ENCODE peak calls at places on chromosomes 6 and 20, in nine cellular contexts. L is stomach, Z is GM12878, K is sigmoid colon, D is breast epithelium, T is vagina, W is spleen, O is HepG2, P is upper lobe of left lung. M is an unnamed sample.

GRCh38 chr6:6517059-6517458 is 71.5 kb upstream of the LY86 start:
- DNase-seq in L (no peak), T (no peak), Z (no peak), K (no peak), P (no peak), D (no peak), O (no peak), W (no peak), M (no peak)

GRCh38 chr6:170230520-170231390 is 60.1 kb downstream of the DLL1 start:
- DNase-seq in K (no peak), W (no peak), L (no peak), Z (no peak), P (no peak), T (no peak), O (no peak), D (no peak), M (no peak)

GRCh38 chr6:136719280-136720044 is 72.8 kb downstream of the MAP3K5 start:
- DNase-seq in K (no peak), Z (peak), O (no peak), D (no peak), L (no peak), W (no peak), T (no peak), P (no peak), M (no peak)

GRCh38 chr20:33668087-33668790 is 1.5 kb downstream of the ACTL10 start:
- DNase-seq in W (peak), Z (no peak), P (peak), K (peak), L (peak), T (no peak), D (peak), O (no peak), M (no peak)

GRCh38 chr6:46691052-46691451 is 3.4 kb downstream of the TDRD6 start:
- DNase-seq in O (no peak), W (no peak), T (no peak), P (no peak), D (no peak), L (no peak), K (no peak), Z (no peak), M (no peak)

GRCh38 chr20:63095718-63096654 is 89.2 kb upstream of the BHLHE23 start:
- DNase-seq in L (peak), D (peak), Z (no peak), K (peak), O (no peak), T (no peak), P (peak), W (peak), M (peak)

GRCh38 chr6:68876792-68877493 is 241.9 kb downstream of the ADGRB3 start:
- DNase-seq in K (no peak), L (no peak), W (no peak), Z (no peak), P (no peak), O (peak), T (no peak), D (no peak), M (no peak)

GRCh38 chr6:126753616-126754015 is 364.9 kb upstream of the RSPO3 start:
- DNase-seq in D (no peak), T (no peak), W (no peak), O (no peak), Z (no peak), K (no peak), P (no peak), L (no peak), M (no peak)

GRCh38 chr6:52304917-52305316 is 20.4 kb upstream of the MCM3 start:
- DNase-seq in K (no peak), Z (no peak), T (no peak), O (no peak), D (no peak), P (no peak), W (no peak), L (no peak), M (no peak)

GRCh38 chr6:22966711-22967110 is 397.3 kb downstream of the HDGFL1 start:
- DNase-seq in Z (no peak), D (no peak), W (no peak), P (no peak), L (no peak), T (no peak), O (no peak), K (no peak), M (no peak)

GRCh38 chr6:139595183-139595582 is 220.7 kb upstream of the CITED2 start:
- DNase-seq in P (no peak), Z (no peak), L (no peak), K (no peak), D (no peak), W (no peak), T (no peak), O (no peak), M (no peak)

GRCh38 chr6:13308332-13308731 is 20.0 kb downstream of the TBC1D7 start:
- DNase-seq in T (no peak), O (no peak), P (no peak), D (no peak), K (no peak), W (no peak), Z (no peak), L (no peak), M (no peak)

GRCh38 chr20:51287628-51288413 is 254.7 kb downstream of the NFATC2 start:
- DNase-seq in D (no peak), P (no peak), L (no peak), Z (no peak), K (no peak), W (no peak), O (no peak), T (no peak), M (no peak)

GRCh38 chr20:40945754-40946451 is 82.7 kb upstream of the TOP1 start:
- DNase-seq in T (no peak), D (no peak), Z (no peak), L (peak), O (peak), K (peak), P (peak), W (peak), M (peak)

GRCh38 chr6:93035756-93036155 is 383.6 kb downstream of the EPHA7 start:
- DNase-seq in Z (no peak), L (no peak), W (no peak), T (no peak), K (no peak), P (no peak), D (no peak), O (no peak), M (no peak)

GRCh38 chr6:88223298-88223697 is 57.2 kb upstream of the CNR1 start:
- DNase-seq in P (no peak), T (no peak), Z (no peak), K (no peak), D (no peak), W (no peak), O (no peak), L (no peak), M (no peak)

GRCh38 chr20:58752565-58752964 is 60.0 kb downstream of the NPEPL1 start:
- DNase-seq in D (no peak), K (no peak), L (peak), T (no peak), Z (no peak), W (peak), O (no peak), P (no peak), M (no peak)

GRCh38 chr6:100116409-100117194 is 122.6 kb upstream of the MCHR2 start:
- DNase-seq in O (peak), W (no peak), K (no peak), T (no peak), P (no peak), Z (no peak), D (no peak), L (no peak), M (peak)

GRCh38 chr6:138593100-138593877 is 94.0 kb upstream of the NHSL1 start:
- DNase-seq in P (peak), O (peak), K (peak), Z (peak), W (no peak), D (no peak), T (no peak), L (peak), M (peak)

GRCh38 chr20:3681931-3682820 is at the start of gene ADAM33:
- DNase-seq in O (no peak), K (peak), P (no peak), W (no peak), D (no peak), L (peak), T (no peak), Z (no peak), M (peak)

GRCh38 chr6:27825025-27825823 is 87.0 kb downstream of the OR2B2 start:
- DNase-seq in L (no peak), D (no peak), K (no peak), T (no peak), P (no peak), Z (no peak), W (no peak), O (no peak), M (no peak)

DNA sequence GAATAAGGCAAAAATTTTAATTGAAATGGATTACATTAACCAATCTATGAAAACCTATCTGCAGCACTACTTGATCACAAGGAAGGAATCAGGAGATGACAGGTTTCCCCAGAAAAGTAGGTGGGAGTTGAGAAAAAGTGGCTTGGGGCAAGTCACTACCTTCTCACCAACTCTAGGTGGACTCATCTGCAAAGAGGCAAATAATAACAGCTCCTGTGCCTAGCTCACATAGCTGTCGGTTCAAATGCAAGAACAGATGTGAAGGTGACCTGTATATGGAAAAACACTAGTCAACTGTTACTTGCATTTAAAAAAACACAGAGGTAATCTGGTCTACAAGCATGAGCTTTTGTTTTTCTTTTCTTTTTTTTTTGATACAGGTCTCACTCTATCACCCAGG is 67.2 kb downstream of the POPDC3 start:
- DNase-seq in L (no peak), Z (no peak), K (no peak), D (no peak), O (no peak), W (no peak), P (no peak), T (no peak), M (no peak)
- TF ChIP-seq CTCF in L (no peak), Z (peak), K (no peak), D (no peak), O (peak), W (no peak), P (no peak), T (no peak), M (no peak)

DNA sequence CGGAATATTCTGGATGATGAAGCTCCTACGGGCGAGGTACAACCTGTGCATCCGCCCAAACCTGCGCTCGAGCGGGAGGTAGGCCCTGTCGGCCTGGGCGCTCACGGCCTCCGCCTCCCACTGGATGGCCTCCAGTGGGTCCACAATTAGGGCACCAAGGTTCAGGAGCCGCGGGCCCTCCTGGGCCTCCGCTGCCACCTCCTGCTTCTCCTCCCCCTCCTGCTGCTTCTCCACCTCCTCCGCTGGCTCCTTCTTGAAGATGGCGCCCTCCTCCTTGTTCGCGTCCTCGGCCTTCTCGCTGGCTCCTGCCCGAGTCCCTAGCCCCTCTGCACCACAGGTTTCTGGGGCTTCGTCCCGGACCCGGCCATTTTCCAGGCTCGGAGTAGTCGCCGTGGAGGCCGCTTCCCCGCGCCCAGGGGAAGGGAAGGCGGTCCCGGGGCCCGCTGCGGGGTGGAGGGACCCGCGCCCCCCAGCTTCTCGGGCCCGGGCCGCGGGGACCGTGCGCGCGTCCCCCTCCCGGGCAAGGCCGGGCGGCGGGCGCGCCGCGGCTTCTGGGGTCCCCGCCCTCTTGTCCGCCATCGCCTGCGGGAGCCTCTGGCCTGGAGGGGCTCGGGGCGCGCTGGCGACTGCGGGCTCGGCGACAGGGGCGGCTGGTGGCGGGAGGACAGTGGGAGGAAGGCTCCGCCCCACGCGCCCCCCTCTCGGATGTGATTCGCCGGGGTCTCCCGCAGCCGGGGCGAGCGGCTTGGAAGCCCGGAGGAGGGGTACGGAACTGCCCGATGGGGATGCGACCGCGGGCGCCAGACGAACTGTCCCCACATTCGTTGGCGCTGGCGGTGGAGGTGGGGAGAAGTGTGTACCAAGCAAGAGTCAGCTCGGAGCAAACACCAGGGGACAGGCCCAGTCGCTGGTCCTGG is 17.6 kb downstream of the PLAGL2 start:
- DNase-seq in K (peak), Z (no peak), T (no peak), P (peak), D (peak), L (peak), W (peak), O (no peak), M (peak)
- TF ChIP-seq POLR2A in K (no peak), Z (peak), T (no peak), P (no peak), D (no peak), L (no peak), W (no peak), O (no peak), M (no peak)

GRCh38 chr6:33070909-33071308 is 2.5 kb downstream of the HLA-DPA1 start:
- DNase-seq in W (no peak), Z (no peak), P (no peak), K (no peak), T (no peak), O (no peak), D (no peak), L (no peak), M (no peak)

GRCh38 chr6:33071579-33071978 is 1.9 kb downstream of the HLA-DPA1 start:
- DNase-seq in P (no peak), T (no peak), K (no peak), W (no peak), D (no peak), Z (no peak), L (no peak), O (no peak), M (no peak)

GRCh38 chr6:33073431-33073871 is at the start of gene HLA-DPA1:
- DNase-seq in K (no peak), O (no peak), D (no peak), P (peak), T (no peak), L (peak), W (peak), Z (peak), M (peak)

GRCh38 chr6:33075208-33075567 is 602 bp upstream of the HLA-DPB1 start:
- DNase-seq in K (no peak), Z (peak), O (no peak), T (no peak), W (no peak), P (no peak), L (no peak), D (no peak), M (no peak)

DNA sequence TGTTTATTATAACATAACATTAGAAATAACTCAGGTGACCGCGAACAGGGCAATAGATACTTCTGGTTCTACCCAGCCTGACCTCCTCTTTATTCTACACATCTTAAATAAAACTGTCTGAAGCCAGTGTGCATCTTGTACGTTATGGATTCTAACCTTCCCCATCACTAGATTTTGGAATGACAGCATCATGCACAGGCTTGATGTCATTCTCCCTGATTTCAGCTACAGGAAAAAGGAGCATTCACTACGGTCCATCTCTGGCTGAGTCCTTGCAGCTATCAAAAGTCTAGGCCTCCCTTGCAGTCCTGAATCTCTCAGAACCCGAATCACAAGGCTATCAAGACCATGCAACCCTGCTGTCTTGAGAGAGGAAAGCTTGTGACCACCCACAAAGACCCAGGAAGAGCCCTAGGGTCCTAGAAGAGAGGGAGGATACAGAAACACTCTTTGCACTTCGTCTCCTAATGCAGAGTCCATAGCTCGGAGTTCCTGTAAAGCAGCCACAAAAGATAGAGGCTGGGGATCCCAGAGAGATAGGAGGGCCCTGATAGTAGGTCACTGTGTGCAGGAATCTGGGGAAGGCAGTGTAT is 845 bp downstream of the HLA-DPA1 start:
- DNase-seq in L (no peak), K (no peak), Z (no peak), P (no peak), D (no peak), O (no peak), W (no peak), T (no peak), M (no peak)
- TF ChIP-seq POLR2AphosphoS5 in L (no peak), K (no peak), Z (peak), P (no peak), D (no peak), O (no peak), W (no peak), T (no peak), M (no peak)

GRCh38 chr6:156809446-156810178 is 32.4 kb downstream of the ARID1B start:
- DNase-seq in W (no peak), P (no peak), L (no peak), T (no peak), Z (no peak), D (no peak), K (no peak), O (no peak), M (no peak)
- TF ChIP-seq CTCF in W (no peak), P (no peak), L (no peak), T (no peak), Z (no peak), D (no peak), K (no peak), O (no peak), M (no peak)

GRCh38 chr6:120157873-120158272 is 808.3 kb upstream of the MAN1A1 start:
- DNase-seq in L (no peak), D (no peak), T (no peak), K (no peak), O (no peak), Z (no peak), P (no peak), W (no peak), M (no peak)
- TF ChIP-seq POLR2A in L (no peak), D (no peak), T (no peak), K (no peak), O (no peak), Z (no peak), P (no peak), W (no peak), M (no peak)

GRCh38 chr6:154187714-154188113 is 148.7 kb downstream of the OPRM1 start:
- DNase-seq in Z (no peak), K (no peak), P (no peak), L (no peak), W (no peak), T (no peak), D (no peak), O (no peak), M (no peak)

DNA sequence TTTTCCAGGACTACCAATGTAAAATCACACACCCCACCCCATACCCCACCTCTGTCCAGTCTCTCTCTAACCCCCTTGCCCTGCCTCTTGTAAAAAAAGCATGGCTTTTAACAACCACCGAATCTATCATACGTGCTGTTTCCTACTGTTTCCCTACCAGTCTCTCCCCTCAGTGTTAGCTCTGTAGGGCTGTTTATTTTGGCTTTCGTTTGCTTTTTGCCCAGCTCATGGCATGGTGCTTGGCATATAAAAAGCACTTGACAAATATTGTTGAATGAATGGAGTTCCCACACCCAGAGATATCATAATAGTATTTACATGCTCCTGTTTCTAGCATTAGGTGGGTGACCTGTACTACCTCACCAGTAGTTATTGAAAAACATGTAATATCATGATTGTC is 148.2 kb downstream of the OPRM1 start:
- DNase-seq in T (no peak), O (no peak), P (no peak), L (no peak), W (no peak), Z (no peak), D (no peak), K (no peak), M (no peak)
- TF ChIP-seq POLR2AphosphoS5 in T (no peak), O (no peak), P (no peak), L (no peak), W (no peak), Z (no peak), D (no peak), K (no peak), M (no peak)

DNA sequence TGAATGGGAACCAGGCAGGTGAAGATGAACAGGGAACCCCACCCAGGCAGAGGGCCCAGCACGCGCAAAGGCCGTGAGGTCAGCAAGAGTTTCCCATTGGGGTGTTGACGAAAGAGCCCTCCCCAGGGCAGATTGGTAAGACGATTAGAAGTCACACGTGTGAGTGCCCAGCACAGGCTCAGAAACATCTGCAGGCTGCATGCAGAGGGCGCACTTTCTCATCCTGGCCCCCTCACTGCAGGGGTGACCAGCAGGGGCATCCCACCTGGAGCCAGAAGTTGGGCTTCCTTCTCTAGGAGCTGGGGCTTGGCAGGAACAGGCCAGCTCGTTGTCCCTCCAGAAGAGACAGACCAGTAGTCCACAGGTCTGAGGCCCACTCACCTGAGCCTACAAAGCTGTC is 38.4 kb downstream of the VSTM2L start:
- DNase-seq in O (peak), P (peak), L (peak), T (no peak), D (peak), Z (no peak), W (no peak), K (no peak), M (no peak)
- TF ChIP-seq CTCF in O (peak), P (no peak), L (no peak), T (no peak), D (no peak), Z (peak), W (no peak), K (no peak), M (no peak)

GRCh38 chr6:31897612-31898199 is at the start of gene EHMT2:
- DNase-seq in L (peak), W (peak), D (peak), Z (no peak), K (peak), T (no peak), P (peak), O (peak), M (peak)
- TF ChIP-seq POLR2A in L (no peak), W (no peak), D (no peak), Z (peak), K (peak), T (peak), P (peak), O (peak), M (peak)

DNA sequence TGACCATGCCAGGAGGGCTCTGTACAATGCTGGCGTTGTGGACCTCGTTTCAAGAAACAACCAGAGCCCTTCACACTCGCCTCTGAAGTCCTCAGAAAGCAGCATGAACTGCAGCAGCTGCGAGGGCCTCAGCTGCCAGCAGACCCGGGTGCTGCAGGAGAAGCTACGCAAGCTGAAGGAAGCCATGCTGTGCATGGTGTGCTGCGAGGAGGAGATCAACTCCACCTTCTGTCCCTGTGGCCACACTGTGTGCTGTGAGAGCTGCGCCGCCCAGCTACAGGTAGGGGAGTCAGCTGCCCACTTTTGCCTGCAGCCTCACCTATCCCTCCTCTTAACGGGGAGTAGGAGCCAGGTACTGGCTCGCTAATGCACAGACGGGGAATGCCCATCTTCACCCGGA is 16.2 kb downstream of the MYLIP start:
- DNase-seq in W (no peak), P (no peak), K (no peak), T (no peak), L (no peak), D (no peak), O (no peak), Z (no peak), M (no peak)
- TF ChIP-seq POLR2AphosphoS5 in W (peak), P (no peak), K (no peak), T (no peak), L (no peak), D (no peak), O (no peak), Z (no peak), M (no peak)